ENCODE peak calls at places on chromosomes 12 and 14, in four cellular contexts. One of them, this sample, is unnamed.

GRCh38 chr12:69834147-69834546 is 9.1 kb downstream of the MYRFL start:
- DNase-seq in epithelial cell of esophagus: no peak
- DNase-seq in RWPE1: no peak
- DNase-seq in mammary epithelial cell: no peak
- DNase-seq in this sample: no peak

GRCh38 chr12:130342842-130343241 is 5.2 kb downstream of the PIWIL1 start:
- DNase-seq in epithelial cell of esophagus: no peak
- DNase-seq in RWPE1: no peak
- DNase-seq in mammary epithelial cell: no peak
- DNase-seq in this sample: no peak

GRCh38 chr12:133156125-133156690 is 25.1 kb upstream of the ZNF268 start:
- DNase-seq in epithelial cell of esophagus: no peak
- DNase-seq in RWPE1: no peak
- DNase-seq in mammary epithelial cell: no peak
- DNase-seq in this sample: no peak

GRCh38 chr14:91352101-91352500 is 65.5 kb downstream of the CCDC88C start:
- DNase-seq in epithelial cell of esophagus: no peak
- DNase-seq in RWPE1: no peak
- DNase-seq in mammary epithelial cell: no peak
- DNase-seq in this sample: no peak

GRCh38 chr14:60508707-60509437 is at the start of gene SIX6:
- DNase-seq in epithelial cell of esophagus: peak
- DNase-seq in RWPE1: peak
- DNase-seq in mammary epithelial cell: no peak
- DNase-seq in this sample: no peak

GRCh38 chr12:125193798-125194562 is 128.7 kb downstream of the AACS start:
- DNase-seq in epithelial cell of esophagus: peak
- DNase-seq in RWPE1: peak
- DNase-seq in mammary epithelial cell: peak
- DNase-seq in this sample: no peak

GRCh38 chr12:14952295-14952995 is 9.0 kb downstream of the ARHGDIB start:
- DNase-seq in epithelial cell of esophagus: peak
- DNase-seq in RWPE1: peak
- DNase-seq in mammary epithelial cell: peak
- DNase-seq in this sample: peak

GRCh38 chr12:104506691-104507401 is 50.1 kb downstream of the CHST11 start:
- DNase-seq in epithelial cell of esophagus: no peak
- DNase-seq in RWPE1: no peak
- DNase-seq in mammary epithelial cell: no peak
- DNase-seq in this sample: no peak

GRCh38 chr12:27868165-27868564 is 88.1 kb upstream of the MANSC4 start:
- DNase-seq in epithelial cell of esophagus: peak
- DNase-seq in RWPE1: no peak
- DNase-seq in mammary epithelial cell: peak
- DNase-seq in this sample: peak

GRCh38 chr14:92203116-92203515 is 81.3 kb downstream of the CPSF2 start:
- DNase-seq in epithelial cell of esophagus: no peak
- DNase-seq in RWPE1: no peak
- DNase-seq in mammary epithelial cell: no peak
- DNase-seq in this sample: no peak

GRCh38 chr14:44820230-44820964 is 141.3 kb downstream of the KLHL28 start:
- DNase-seq in epithelial cell of esophagus: no peak
- DNase-seq in RWPE1: no peak
- DNase-seq in mammary epithelial cell: no peak
- DNase-seq in this sample: no peak

GRCh38 chr12:10406725-10407124 is 2.8 kb downstream of the KLRC4 start:
- DNase-seq in epithelial cell of esophagus: no peak
- DNase-seq in RWPE1: no peak
- DNase-seq in mammary epithelial cell: no peak
- DNase-seq in this sample: no peak

GRCh38 chr12:111598637-111599458 is at the start of gene ATXN2:
- DNase-seq in epithelial cell of esophagus: peak
- DNase-seq in RWPE1: peak
- DNase-seq in mammary epithelial cell: no peak
- DNase-seq in this sample: peak

GRCh38 chr14:37874429-37875109 is 279.1 kb downstream of the TTC6 start:
- DNase-seq in epithelial cell of esophagus: peak
- DNase-seq in RWPE1: peak
- DNase-seq in mammary epithelial cell: peak
- DNase-seq in this sample: peak

DNA sequence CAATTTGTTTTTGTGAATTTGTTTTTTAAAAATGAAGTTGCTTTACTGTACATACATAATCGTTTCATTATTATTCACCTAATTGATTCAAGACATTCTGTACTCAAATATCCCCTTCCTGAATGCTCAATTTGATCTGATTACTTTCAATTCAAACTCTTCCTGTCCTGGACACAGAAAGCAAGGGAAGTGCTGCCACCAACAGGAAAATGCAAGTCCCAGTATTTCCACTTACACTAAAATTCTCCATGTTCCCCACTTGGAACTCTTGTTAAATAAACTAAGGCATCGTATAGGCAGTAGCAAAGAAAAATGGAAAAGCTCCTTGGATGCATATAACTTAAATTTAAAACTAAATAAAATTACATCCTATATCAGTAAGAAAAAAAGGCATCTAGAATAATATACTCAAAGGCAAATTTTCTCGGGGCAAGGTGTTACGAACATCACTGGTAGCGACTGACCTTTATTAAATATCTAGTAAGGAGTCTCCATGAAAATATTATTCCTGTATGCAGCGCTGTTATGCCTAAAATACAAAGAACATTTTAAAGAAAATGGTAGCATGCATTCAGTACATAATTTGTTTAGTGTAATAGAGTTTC is 72.0 kb upstream of the DBX2 start:
- DNase-seq in epithelial cell of esophagus: peak
- DNase-seq in RWPE1: peak
- DNase-seq in mammary epithelial cell: peak
- DNase-seq in this sample: peak
- TF ChIP-seq CTCF in epithelial cell of esophagus: peak
- TF ChIP-seq CTCF in RWPE1: peak
- TF ChIP-seq CTCF in mammary epithelial cell: peak
- TF ChIP-seq CTCF in this sample: peak

GRCh38 chr12:47741340-47741703 is 16.0 kb upstream of the ENDOU start:
- DNase-seq in epithelial cell of esophagus: no peak
- DNase-seq in RWPE1: no peak
- DNase-seq in mammary epithelial cell: peak
- DNase-seq in this sample: peak

GRCh38 chr12:47737936-47738335 is 12.6 kb upstream of the ENDOU start:
- DNase-seq in epithelial cell of esophagus: no peak
- DNase-seq in RWPE1: no peak
- DNase-seq in mammary epithelial cell: no peak
- DNase-seq in this sample: no peak

GRCh38 chr12:47740536-47741339 is 15.4 kb upstream of the ENDOU start:
- DNase-seq in epithelial cell of esophagus: no peak
- DNase-seq in RWPE1: no peak
- DNase-seq in mammary epithelial cell: no peak
- DNase-seq in this sample: no peak

GRCh38 chr12:47739297-47739696 is 14.0 kb upstream of the ENDOU start:
- DNase-seq in epithelial cell of esophagus: no peak
- DNase-seq in RWPE1: no peak
- DNase-seq in mammary epithelial cell: no peak
- DNase-seq in this sample: no peak

DNA sequence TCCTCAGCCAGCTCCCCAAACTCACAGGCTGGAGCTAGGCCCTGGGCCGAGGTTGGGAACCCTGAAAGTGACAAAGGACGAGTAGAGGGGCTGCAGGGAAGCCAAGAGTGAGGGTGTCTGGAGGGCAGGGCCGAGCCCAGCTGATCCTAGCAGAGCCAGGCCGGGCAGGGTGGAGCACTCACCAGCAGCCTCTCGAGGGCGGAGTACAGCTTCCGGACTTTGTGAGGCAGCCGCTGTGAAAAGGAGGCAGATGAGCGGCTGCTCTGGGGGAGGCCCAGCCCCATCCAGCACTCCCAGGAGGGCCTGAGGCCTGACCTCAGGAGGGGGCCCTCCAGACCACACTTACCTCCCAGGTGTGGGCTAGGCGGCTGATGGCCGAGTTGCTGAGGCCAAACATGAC is 14.7 kb upstream of the ENDOU start:
- DNase-seq in epithelial cell of esophagus: no peak
- DNase-seq in RWPE1: no peak
- DNase-seq in mammary epithelial cell: no peak
- DNase-seq in this sample: no peak
- TF ChIP-seq CTCF in epithelial cell of esophagus: no peak
- TF ChIP-seq CTCF in RWPE1: no peak
- TF ChIP-seq CTCF in mammary epithelial cell: no peak
- TF ChIP-seq CTCF in this sample: no peak

DNA sequence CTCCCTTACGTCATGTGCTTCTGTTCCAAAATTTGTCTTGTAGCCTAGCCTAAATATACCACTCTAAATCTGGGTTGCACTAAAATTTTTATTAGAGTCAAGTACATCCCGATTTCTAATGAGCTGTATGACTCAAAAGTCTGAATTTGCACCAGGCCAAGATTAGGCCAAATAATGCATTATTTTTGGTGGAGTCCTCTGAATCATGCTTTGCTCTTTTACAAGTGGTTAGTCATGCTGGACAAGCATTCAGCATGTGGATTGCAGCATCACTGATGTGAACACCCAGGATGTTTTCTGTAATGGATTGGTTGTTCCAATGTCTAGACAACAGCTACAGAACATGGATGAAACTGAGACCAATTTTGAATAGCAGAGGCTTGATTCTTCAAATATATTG is 23.7 kb downstream of the HEBP1 start:
- DNase-seq in epithelial cell of esophagus: peak
- DNase-seq in RWPE1: peak
- DNase-seq in mammary epithelial cell: peak
- DNase-seq in this sample: peak
- TF ChIP-seq CTCF in epithelial cell of esophagus: no peak
- TF ChIP-seq CTCF in RWPE1: no peak
- TF ChIP-seq CTCF in mammary epithelial cell: no peak
- TF ChIP-seq CTCF in this sample: no peak

DNA sequence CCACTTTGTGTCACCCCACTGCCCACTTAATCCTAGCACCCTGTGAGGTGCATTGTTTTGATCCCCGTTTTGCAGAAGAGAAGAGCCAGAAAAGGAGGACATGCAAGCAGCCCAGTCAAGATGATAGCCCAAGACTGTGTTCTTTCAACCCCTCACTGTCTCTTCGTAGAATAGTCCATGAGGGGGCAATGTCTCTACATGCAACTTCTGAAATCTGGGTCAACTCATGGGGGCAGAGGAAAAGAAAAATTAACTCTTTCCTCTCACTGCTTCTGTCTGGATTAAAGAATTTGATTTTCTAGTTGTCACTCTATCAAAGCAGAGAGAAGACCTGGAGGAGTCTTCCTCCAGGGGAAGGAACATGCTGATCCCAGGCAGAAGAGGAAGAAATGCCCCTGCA is 229.6 kb upstream of the NOS1 start:
- DNase-seq in epithelial cell of esophagus: no peak
- DNase-seq in RWPE1: no peak
- DNase-seq in mammary epithelial cell: no peak
- DNase-seq in this sample: no peak
- TF ChIP-seq CTCF in epithelial cell of esophagus: no peak
- TF ChIP-seq CTCF in RWPE1: no peak
- TF ChIP-seq CTCF in mammary epithelial cell: no peak
- TF ChIP-seq CTCF in this sample: no peak

DNA sequence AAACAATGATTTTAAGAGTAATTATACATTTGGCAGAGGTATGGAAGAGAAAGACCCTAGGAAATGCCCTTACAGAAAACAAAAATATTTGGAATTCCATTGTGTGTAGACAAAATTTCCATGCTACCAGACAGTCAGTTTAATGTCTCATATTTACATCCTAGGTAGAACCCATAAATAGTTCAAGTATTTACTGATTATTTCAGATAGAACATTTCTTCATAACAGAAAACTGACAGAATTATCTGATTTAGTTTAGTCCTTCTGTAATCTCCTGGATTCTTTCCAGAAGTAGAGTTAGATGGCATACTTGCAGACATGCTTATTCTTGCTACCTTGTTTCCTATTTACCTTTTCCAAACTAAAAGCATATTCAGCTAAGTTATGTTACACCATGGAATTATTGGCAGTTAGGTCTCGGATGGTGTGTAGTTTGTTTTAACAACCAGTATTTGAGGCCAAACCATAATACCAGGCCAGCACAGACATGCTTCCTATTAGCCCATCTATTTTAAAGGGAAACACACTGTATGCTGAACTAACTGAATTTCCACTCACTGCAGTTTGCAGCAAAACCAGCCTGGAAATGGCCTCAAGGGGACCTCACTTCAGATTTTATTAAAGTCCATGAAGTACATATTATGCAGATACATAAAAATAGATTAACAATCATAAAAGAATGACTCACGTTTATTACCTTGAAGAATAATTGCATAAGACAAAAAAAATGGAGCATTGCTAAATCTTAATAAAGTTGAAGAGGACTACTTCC is 126.6 kb upstream of the LRIG3 start:
- DNase-seq in epithelial cell of esophagus: peak
- DNase-seq in RWPE1: peak
- DNase-seq in mammary epithelial cell: peak
- DNase-seq in this sample: peak
- TF ChIP-seq CTCF in epithelial cell of esophagus: no peak
- TF ChIP-seq CTCF in RWPE1: peak
- TF ChIP-seq CTCF in mammary epithelial cell: peak
- TF ChIP-seq CTCF in this sample: no peak

GRCh38 chr12:20199780-20200179 is 168.6 kb upstream of the PDE3A start:
- DNase-seq in epithelial cell of esophagus: no peak
- DNase-seq in RWPE1: no peak
- DNase-seq in mammary epithelial cell: no peak
- DNase-seq in this sample: no peak

GRCh38 chr12:20196767-20197166 is 171.6 kb upstream of the PDE3A start:
- DNase-seq in epithelial cell of esophagus: no peak
- DNase-seq in RWPE1: no peak
- DNase-seq in mammary epithelial cell: no peak
- DNase-seq in this sample: no peak

GRCh38 chr12:20188930-20189653 is 179.2 kb upstream of the PDE3A start:
- DNase-seq in epithelial cell of esophagus: no peak
- DNase-seq in RWPE1: no peak
- DNase-seq in mammary epithelial cell: no peak
- DNase-seq in this sample: no peak

GRCh38 chr12:20189767-20190166 is 178.6 kb upstream of the PDE3A start:
- DNase-seq in epithelial cell of esophagus: no peak
- DNase-seq in RWPE1: no peak
- DNase-seq in mammary epithelial cell: no peak
- DNase-seq in this sample: no peak

GRCh38 chr12:20194171-20194570 is 174.2 kb upstream of the PDE3A start:
- DNase-seq in epithelial cell of esophagus: no peak
- DNase-seq in RWPE1: no peak
- DNase-seq in mammary epithelial cell: no peak
- DNase-seq in this sample: peak
- TF ChIP-seq CTCF in epithelial cell of esophagus: peak
- TF ChIP-seq CTCF in RWPE1: no peak
- TF ChIP-seq CTCF in mammary epithelial cell: no peak
- TF ChIP-seq CTCF in this sample: no peak

GRCh38 chr14:29528889-29529288 is 398.8 kb downstream of the PRKD1 start:
- DNase-seq in epithelial cell of esophagus: no peak
- DNase-seq in RWPE1: no peak
- DNase-seq in mammary epithelial cell: no peak
- DNase-seq in this sample: no peak

GRCh38 chr14:29527286-29527685 is 400.4 kb downstream of the PRKD1 start:
- DNase-seq in epithelial cell of esophagus: no peak
- DNase-seq in RWPE1: no peak
- DNase-seq in mammary epithelial cell: no peak
- DNase-seq in this sample: no peak

GRCh38 chr14:29529418-29529817 is 398.2 kb downstream of the PRKD1 start:
- DNase-seq in epithelial cell of esophagus: peak
- DNase-seq in RWPE1: no peak
- DNase-seq in mammary epithelial cell: no peak
- DNase-seq in this sample: peak
- TF ChIP-seq CTCF in epithelial cell of esophagus: peak
- TF ChIP-seq CTCF in RWPE1: no peak
- TF ChIP-seq CTCF in mammary epithelial cell: no peak
- TF ChIP-seq CTCF in this sample: peak

This sample was measured in MCF 10A.